ENCODE peak calls at places on chromosomes 11 and 22, in eight cellular contexts. L, I, M, Y, F, H, D and P are unnamed samples.

GRCh38 chr11:11605821-11606450 is 15.9 kb downstream of the GALNT18 start:
- DNase-seq in L (no peak), I (no peak), M (no peak), Y (no peak), F (no peak), H (peak; percentile 83), D (no peak), P (no peak)

GRCh38 chr11:36253238-36253637 is 36.0 kb downstream of the COMMD9 start:
- DNase-seq in L (no peak), I (peak; percentile 7), M (no peak), Y (no peak), F (no peak), H (no peak), D (no peak), P (no peak)

GRCh38 chr11:7673724-7674434 is 579 bp upstream of the CYB5R2 start:
- DNase-seq in L (no peak), I (peak; percentile 90), M (no peak), Y (no peak), F (peak; percentile 62), H (no peak), D (no peak), P (no peak)

GRCh38 chr22:21450858-21451331 is 16.3 kb upstream of the TMEM191C start:
- DNase-seq in L (peak; percentile 2), I (no peak), M (no peak), Y (no peak), F (no peak), H (no peak), D (peak; percentile 2), P (no peak)

GRCh38 chr11:10301656-10302293 is 3.1 kb upstream of the ADM start:
- DNase-seq in L (no peak), I (no peak), M (no peak), Y (peak; percentile 18), F (no peak), H (peak; percentile 66), D (no peak), P (no peak)

GRCh38 chr22:33909075-33909458 is 11.2 kb downstream of the LARGE1 start:
- DNase-seq in L (no peak), I (no peak), M (peak; percentile 26), Y (peak; percentile 70), F (peak; percentile 48), H (no peak), D (peak; percentile 35), P (no peak)

GRCh38 chr11:95299078-95299611 is 68.1 kb upstream of the SESN3 start:
- DNase-seq in L (no peak), I (no peak), M (no peak), Y (no peak), F (no peak), H (no peak), D (no peak), P (no peak)

GRCh38 chr11:3165152-3165705 is at the start of gene OSBPL5:
- DNase-seq in L (peak; percentile 68), I (peak; percentile 54), M (peak; percentile 79), Y (no peak), F (peak; percentile 82), H (peak; percentile 69), D (peak; percentile 86), P (peak; percentile 66)

GRCh38 chr11:12164061-12165014 is 53.9 kb downstream of the MICAL2 start:
- DNase-seq in L (peak; percentile 83), I (peak; percentile 16), M (no peak), Y (peak; percentile 77), F (no peak), H (peak; percentile 96), D (no peak), P (no peak)

GRCh38 chr22:20079745-20080444 is at the start of gene DGCR8:
- DNase-seq in L (peak; percentile 95), I (peak; percentile 96), M (peak; percentile 91), Y (peak; percentile 83), F (peak; percentile 94), H (peak; percentile 93), D (peak; percentile 95), P (peak; percentile 93)

GRCh38 chr11:114078423-114078822 is 18.9 kb downstream of the ZBTB16 start:
- DNase-seq in L (no peak), I (no peak), M (no peak), Y (no peak), F (no peak), H (no peak), D (no peak), P (no peak)
- H3K27ac ChIP-seq in L (peak overlapping the region; percentile 31), I (no peak overlapping the region), M (peak overlapping the region; percentile 78), Y (no peak overlapping the region), F (peak overlapping the region; percentile 89), H (no peak overlapping the region), D (peak overlapping the region; percentile 81), P (no peak overlapping the region)

GRCh38 chr22:18978506-18978905 is 42.4 kb upstream of the PRODH start:
- DNase-seq in L (no peak), I (no peak), M (no peak), Y (no peak), F (no peak), H (no peak), D (no peak), P (no peak)
- H3K27ac ChIP-seq in L (no peak overlapping the region), I (no peak overlapping the region), M (no peak overlapping the region), Y (no peak overlapping the region), F (no peak overlapping the region), H (no peak overlapping the region), D (no peak overlapping the region), P (no peak overlapping the region)

GRCh38 chr22:50475652-50476002 is 792 bp upstream of the SBF1 start:
- DNase-seq in L (no peak), I (no peak), M (no peak), Y (no peak), F (no peak), H (no peak), D (no peak), P (no peak)
- H3K27ac ChIP-seq in L (no peak overlapping the region), I (no peak overlapping the region), M (peak overlapping the region; percentile 83), Y (no peak overlapping the region), F (peak overlapping the region; percentile 66), H (no peak overlapping the region), D (peak overlapping the region; percentile 83), P (no peak overlapping the region)

DNA sequence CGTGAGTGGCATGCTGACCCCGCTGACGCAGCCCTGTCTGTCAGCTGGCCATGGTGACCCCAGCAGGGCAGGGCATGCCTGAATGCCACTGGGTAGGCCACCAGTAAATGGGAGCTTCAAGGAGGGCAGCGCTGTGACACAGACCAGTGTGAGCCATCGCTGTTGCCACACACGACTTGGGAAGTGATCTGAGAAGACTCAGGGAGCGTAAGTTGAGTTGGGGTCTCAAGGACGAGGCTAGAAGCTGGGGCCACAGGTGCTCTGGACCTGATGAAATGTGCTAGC is 28.2 kb downstream of the MPPED1 start:
- DNase-seq in L (no peak), I (no peak), M (no peak), Y (no peak), F (no peak), H (no peak), D (no peak), P (no peak)
- H3K27ac ChIP-seq in L (no peak overlapping the region), I (no peak overlapping the region), M (no peak overlapping the region), Y (no peak overlapping the region), F (no peak overlapping the region), H (no peak overlapping the region), D (no peak overlapping the region), P (no peak overlapping the region)

GRCh38 chr11:1303196-1303821 is 6.1 kb downstream of the TOLLIP start:
- DNase-seq in L (no peak), I (peak; percentile 70), M (no peak), Y (no peak), F (peak; percentile 14), H (peak; percentile 87), D (no peak), P (no peak)

GRCh38 chr11:1303973-1304372 is 5.5 kb downstream of the TOLLIP start:
- DNase-seq in L (peak; percentile 58), I (no peak), M (no peak), Y (no peak), F (no peak), H (no peak), D (no peak), P (no peak)

GRCh38 chr11:1301220-1302000 is 8.0 kb downstream of the TOLLIP start:
- DNase-seq in L (no peak), I (no peak), M (no peak), Y (no peak), F (no peak), H (no peak), D (no peak), P (no peak)

GRCh38 chr11:1302041-1302460 is 7.4 kb downstream of the TOLLIP start:
- DNase-seq in L (no peak), I (no peak), M (no peak), Y (no peak), F (no peak), H (no peak), D (no peak), P (no peak)

GRCh38 chr11:1302461-1303073 is 6.9 kb downstream of the TOLLIP start:
- DNase-seq in L (no peak), I (no peak), M (no peak), Y (no peak), F (no peak), H (no peak), D (no peak), P (no peak)
- H3K27ac ChIP-seq in L (peak overlapping the region; percentile 69), I (no peak overlapping the region), M (no peak overlapping the region), Y (no peak overlapping the region), F (no peak overlapping the region), H (no peak overlapping the region), D (no peak overlapping the region), P (peak overlapping the region; percentile 51)